ENCODE peak calls at places on chromosomes 7 and 10, in five cellular contexts. A, U, M, J and D are unnamed samples.

GRCh38 chr10:61139230-61139928 is 195.4 kb upstream of the RHOBTB1 start:
- DNase-seq in J (no peak), A (no peak), M (no peak), U (no peak), D (no peak)

GRCh38 chr10:132401396-132402168 is 4.6 kb downstream of the PWWP2B start:
- DNase-seq in J (no peak), U (peak), A (peak), M (no peak), D (no peak)

GRCh38 chr10:118960166-118961090 is 69.1 kb upstream of the NANOS1 start:
- DNase-seq in U (no peak), M (no peak), A (peak), J (no peak), D (peak)

GRCh38 chr7:153091477-153091876 is 331.9 kb downstream of the ACTR3B start:
- DNase-seq in J (no peak), A (no peak), U (no peak), M (no peak), D (no peak)

GRCh38 chr7:50166997-50167961 is 74.2 kb upstream of the ZPBP start:
- DNase-seq in M (no peak), A (no peak), U (no peak), J (no peak), D (no peak)

GRCh38 chr10:111204880-111205279 is 128.1 kb downstream of the ADRA2A start:
- DNase-seq in J (no peak), A (no peak), M (no peak), U (no peak), D (no peak)

GRCh38 chr7:55539380-55539779 is 32.9 kb downstream of the VOPP1 start:
- DNase-seq in A (no peak), U (no peak), M (no peak), J (no peak), D (no peak)

GRCh38 chr7:155862516-155863257 is 50.4 kb upstream of the SHH start:
- DNase-seq in A (no peak), J (peak), U (no peak), M (no peak), D (peak)

GRCh38 chr10:70905071-70906021 is 17.0 kb upstream of the PCBD1 start:
- DNase-seq in M (no peak), A (no peak), J (peak), U (peak), D (no peak)

GRCh38 chr10:102040721-102041120 is 15.3 kb downstream of the ARMH3 start:
- DNase-seq in A (no peak), U (no peak), J (no peak), M (no peak), D (no peak)

DNA sequence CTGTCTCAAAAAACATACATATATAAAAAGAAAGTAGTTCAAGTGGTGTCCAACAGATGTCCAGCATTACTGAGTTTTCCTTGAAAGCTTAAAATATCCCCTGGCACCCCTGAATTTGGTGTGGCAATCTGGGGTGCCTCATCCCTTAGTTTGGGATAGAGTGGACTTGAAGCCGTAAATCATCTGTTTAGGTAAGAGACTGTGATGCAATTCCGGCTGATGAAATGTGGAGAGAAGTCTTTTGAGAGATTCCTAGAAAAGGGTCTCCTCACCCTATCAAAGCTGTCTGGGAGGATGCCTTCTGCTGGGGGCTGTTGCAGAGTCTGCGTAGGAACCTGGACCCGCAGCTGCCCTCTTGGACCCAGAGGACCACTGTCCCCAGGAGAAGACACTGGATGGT is 408.0 kb downstream of the RPS24 start:
- DNase-seq in J (no peak), A (peak), U (no peak), M (no peak), D (no peak)
- TF ChIP-seq POLR2A in J (no peak), A (no peak), U (no peak), M (no peak), D (no peak)

GRCh38 chr10:32851301-32851700 is 106.7 kb downstream of the ITGB1 start:
- DNase-seq in J (no peak), M (no peak), A (no peak), U (no peak), D (no peak)

DNA sequence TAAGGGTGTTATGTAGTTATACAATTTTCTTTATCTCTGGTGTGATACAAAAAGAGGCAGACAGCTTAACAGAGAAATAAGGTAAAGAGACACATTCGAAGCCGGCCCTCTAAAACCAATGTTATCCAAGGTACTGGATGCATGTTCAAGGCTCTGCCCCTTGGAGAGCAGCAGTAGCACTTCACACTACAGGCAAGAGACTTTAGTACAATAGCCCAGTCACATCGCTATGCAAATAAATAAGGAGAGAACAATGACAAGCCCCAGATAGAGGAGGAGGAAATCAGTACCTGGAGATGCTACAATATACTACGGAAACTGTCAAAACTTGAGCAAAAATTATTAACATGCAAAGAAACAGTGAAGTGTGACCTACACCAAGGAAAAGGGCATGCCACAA is 111.1 kb downstream of the ITGB1 start:
- DNase-seq in M (no peak), A (no peak), J (no peak), U (no peak), D (no peak)
- H3K27ac ChIP-seq in M (no peak), A (no peak), J (no peak), U (no peak), D (no peak)

GRCh38 chr10:12377891-12378290 is 28.5 kb downstream of the CAMK1D start:
- DNase-seq in U (no peak), M (no peak), J (no peak), A (no peak), D (no peak)
- TF ChIP-seq POLR2A in U (no peak), M (no peak), J (no peak), A (no peak), D (no peak)

DNA sequence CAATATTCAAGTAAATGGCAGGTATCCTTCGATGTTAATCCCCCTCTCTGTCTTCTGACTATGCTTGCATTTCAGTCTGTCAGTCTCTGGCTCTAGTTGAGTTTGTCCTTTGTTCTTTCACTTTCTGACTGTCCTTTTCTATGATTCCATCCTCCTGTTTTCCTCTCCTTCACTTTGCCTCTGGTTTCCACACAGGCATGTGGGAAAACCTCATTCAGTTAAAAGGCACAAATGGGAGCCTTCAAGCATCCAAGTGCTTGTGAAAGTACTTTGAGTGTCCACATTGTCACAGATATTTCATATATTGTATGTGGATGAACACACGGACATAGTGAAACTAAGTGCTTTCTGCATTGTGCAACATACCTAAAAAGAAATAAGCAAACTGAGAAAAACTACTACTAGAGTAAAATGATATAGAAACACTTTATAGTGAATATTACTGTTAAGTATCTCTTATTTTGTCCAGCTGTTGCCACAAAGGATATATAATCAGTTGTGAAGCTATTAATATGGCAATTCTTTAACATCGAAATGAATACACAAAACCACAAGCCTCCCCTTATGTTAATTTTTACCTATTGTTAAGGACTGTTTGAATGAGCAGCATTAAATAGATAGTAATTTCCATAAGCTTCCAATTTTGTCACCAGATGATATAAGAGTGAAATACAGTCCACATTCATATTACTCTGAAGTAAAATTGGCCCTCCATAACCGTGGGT is 71.7 kb downstream of the NRBF2 start:
- DNase-seq in J (no peak), U (no peak), A (no peak), M (no peak), D (no peak)
- H3K27ac ChIP-seq in J (no peak), U (peak), A (no peak), M (no peak), D (no peak)

GRCh38 chr7:2922866-2923265 is 78.8 kb upstream of the GNA12 start:
- DNase-seq in U (no peak), A (no peak), M (no peak), J (no peak), D (no peak)

GRCh38 chr7:2921748-2922147 is 77.6 kb upstream of the GNA12 start:
- DNase-seq in A (no peak), U (no peak), M (no peak), J (no peak), D (no peak)

GRCh38 chr7:2922271-2922691 is 78.2 kb upstream of the GNA12 start:
- DNase-seq in U (no peak), A (no peak), M (no peak), J (no peak), D (no peak)

GRCh38 chr7:2920041-2920440 is 75.9 kb upstream of the GNA12 start:
- DNase-seq in J (no peak), U (no peak), M (no peak), A (no peak), D (no peak)

DNA sequence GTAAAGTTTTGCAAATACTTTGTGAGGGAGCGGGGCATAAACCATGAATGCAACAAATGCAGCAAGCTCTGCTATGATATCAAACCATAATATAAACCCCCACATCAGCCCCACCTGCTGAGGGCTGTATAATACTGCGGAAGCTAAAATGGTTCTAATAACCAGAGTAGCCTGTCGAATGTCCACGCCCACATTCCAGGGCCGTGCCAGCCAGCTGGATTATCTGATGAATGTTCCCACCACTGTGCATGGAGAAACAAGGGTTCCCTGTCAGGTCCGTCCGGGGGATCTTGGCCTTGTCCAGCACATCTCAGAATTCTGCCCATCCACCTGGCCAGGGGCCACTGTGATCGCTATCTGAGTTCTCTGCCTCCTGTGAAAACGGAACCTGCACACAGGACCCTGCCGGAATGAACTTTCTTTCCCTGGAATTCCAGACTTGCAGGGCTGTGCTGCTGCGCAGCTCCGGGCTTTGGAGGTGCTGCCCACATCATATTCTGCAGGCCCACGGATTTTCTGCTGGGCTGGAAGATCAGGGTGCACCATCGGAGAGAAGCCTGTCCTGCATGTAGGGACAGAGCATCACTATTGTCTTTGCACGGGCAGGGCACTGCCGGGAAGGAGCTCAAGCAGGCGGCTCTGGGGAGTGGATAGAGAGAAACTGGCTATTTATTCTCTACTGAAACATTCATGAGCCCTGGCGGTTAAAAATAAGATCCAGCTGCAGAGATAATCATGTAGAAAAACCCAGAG is 77.0 kb upstream of the GNA12 start:
- DNase-seq in U (no peak), M (no peak), J (no peak), A (no peak), D (no peak)
- TF ChIP-seq POLR2A in U (no peak), M (no peak), J (no peak), A (no peak), D (no peak)